ENCODE peak calls at places on chromosomes 1 and 21, in seven cellular contexts. One of them, this sample, is unnamed.

GRCh38 chr1:245177071-245177900 is 22.5 kb downstream of the KIF26B start:
- DNase-seq in IMR-90: no peak
- DNase-seq in neuronal stem cell: no peak
- DNase-seq in mesenchymal stem cell: no peak
- DNase-seq in H9: no peak
- DNase-seq in H1: no peak
- DNase-seq in trophoblast cell: no peak
- DNase-seq in this sample: no peak

GRCh38 chr1:7967651-7968050 is 6.1 kb downstream of the PARK7 start:
- DNase-seq in IMR-90: no peak
- DNase-seq in neuronal stem cell: no peak
- DNase-seq in mesenchymal stem cell: no peak
- DNase-seq in H9: no peak
- DNase-seq in H1: no peak
- DNase-seq in trophoblast cell: no peak
- DNase-seq in this sample: no peak

GRCh38 chr1:89962024-89962741 is 32.7 kb upstream of the ZNF326 start:
- DNase-seq in IMR-90: peak; percentile 68
- DNase-seq in neuronal stem cell: no peak
- DNase-seq in mesenchymal stem cell: peak; percentile 94
- DNase-seq in H9: no peak
- DNase-seq in H1: no peak
- DNase-seq in trophoblast cell: no peak
- DNase-seq in this sample: no peak

GRCh38 chr1:101388904-101389546 is 152.2 kb downstream of the S1PR1 start:
- DNase-seq in IMR-90: peak; percentile 3
- DNase-seq in neuronal stem cell: no peak
- DNase-seq in mesenchymal stem cell: peak; percentile 55
- DNase-seq in H9: no peak
- DNase-seq in H1: no peak
- DNase-seq in trophoblast cell: no peak
- DNase-seq in this sample: no peak

GRCh38 chr1:36717431-36717830 is 234.7 kb upstream of the CSF3R start:
- DNase-seq in IMR-90: no peak
- DNase-seq in neuronal stem cell: no peak
- DNase-seq in mesenchymal stem cell: no peak
- DNase-seq in H9: no peak
- DNase-seq in H1: no peak
- DNase-seq in trophoblast cell: no peak
- DNase-seq in this sample: no peak

GRCh38 chr1:230375795-230376194 is 50.3 kb downstream of the PGBD5 start:
- DNase-seq in IMR-90: no peak
- DNase-seq in neuronal stem cell: no peak
- DNase-seq in mesenchymal stem cell: no peak
- DNase-seq in H9: no peak
- DNase-seq in H1: no peak
- DNase-seq in trophoblast cell: no peak
- DNase-seq in this sample: no peak

GRCh38 chr1:52677407-52677806 is 20.7 kb downstream of the COA7 start:
- DNase-seq in IMR-90: peak; percentile 19
- DNase-seq in neuronal stem cell: no peak
- DNase-seq in mesenchymal stem cell: no peak
- DNase-seq in H9: no peak
- DNase-seq in H1: no peak
- DNase-seq in trophoblast cell: no peak
- DNase-seq in this sample: no peak

GRCh38 chr1:147270721-147271120 is 28.2 kb downstream of the CHD1L start:
- DNase-seq in IMR-90: no peak
- DNase-seq in neuronal stem cell: no peak
- DNase-seq in mesenchymal stem cell: no peak
- DNase-seq in H9: no peak
- DNase-seq in H1: no peak
- DNase-seq in trophoblast cell: no peak
- DNase-seq in this sample: no peak

GRCh38 chr21:19922122-19922521 is 1076.1 kb upstream of the NCAM2 start:
- DNase-seq in IMR-90: no peak
- DNase-seq in neuronal stem cell: no peak
- DNase-seq in mesenchymal stem cell: no peak
- DNase-seq in H9: peak; percentile 30
- DNase-seq in H1: no peak
- DNase-seq in trophoblast cell: no peak
- DNase-seq in this sample: peak; percentile 19

GRCh38 chr1:230163719-230164118 is 96.7 kb downstream of the GALNT2 start:
- DNase-seq in IMR-90: no peak
- DNase-seq in neuronal stem cell: no peak
- DNase-seq in mesenchymal stem cell: no peak
- DNase-seq in H9: peak; percentile 17
- DNase-seq in H1: no peak
- DNase-seq in trophoblast cell: no peak
- DNase-seq in this sample: no peak

GRCh38 chr1:22323846-22324504 is 127.7 kb upstream of the ZBTB40 start:
- DNase-seq in IMR-90: no peak
- DNase-seq in neuronal stem cell: no peak
- DNase-seq in mesenchymal stem cell: no peak
- DNase-seq in H9: no peak
- DNase-seq in H1: no peak
- DNase-seq in trophoblast cell: no peak
- DNase-seq in this sample: no peak

GRCh38 chr1:176559474-176560390 is 96.8 kb downstream of the PAPPA2 start:
- DNase-seq in IMR-90: peak; percentile 53
- DNase-seq in neuronal stem cell: peak; percentile 80
- DNase-seq in mesenchymal stem cell: peak; percentile 63
- DNase-seq in H9: peak; percentile 68
- DNase-seq in H1: peak; percentile 17
- DNase-seq in trophoblast cell: peak; percentile 78
- DNase-seq in this sample: peak; percentile 84

GRCh38 chr1:210445931-210446330 is 117.2 kb downstream of the HHAT start:
- DNase-seq in IMR-90: no peak
- DNase-seq in neuronal stem cell: no peak
- DNase-seq in mesenchymal stem cell: no peak
- DNase-seq in H9: no peak
- DNase-seq in H1: no peak
- DNase-seq in trophoblast cell: no peak
- DNase-seq in this sample: no peak

GRCh38 chr1:181662606-181663005 is 179.3 kb downstream of the CACNA1E start:
- DNase-seq in IMR-90: no peak
- DNase-seq in neuronal stem cell: no peak
- DNase-seq in mesenchymal stem cell: no peak
- DNase-seq in H9: no peak
- DNase-seq in H1: no peak
- DNase-seq in trophoblast cell: no peak
- DNase-seq in this sample: peak; percentile 26

GRCh38 chr1:9794081-9794480 is 29.7 kb downstream of the CLSTN1 start:
- DNase-seq in IMR-90: no peak
- DNase-seq in neuronal stem cell: no peak
- DNase-seq in mesenchymal stem cell: no peak
- DNase-seq in H9: no peak
- DNase-seq in H1: no peak
- DNase-seq in trophoblast cell: no peak
- DNase-seq in this sample: no peak

GRCh38 chr1:3067301-3067670 is 1.7 kb upstream of the PRDM16 start:
- DNase-seq in IMR-90: no peak
- DNase-seq in neuronal stem cell: no peak
- DNase-seq in mesenchymal stem cell: no peak
- DNase-seq in H9: no peak
- DNase-seq in H1: no peak
- DNase-seq in trophoblast cell: no peak
- DNase-seq in this sample: no peak

GRCh38 chr1:48208251-48208650 is 14.3 kb upstream of the SLC5A9 start:
- DNase-seq in IMR-90: no peak
- DNase-seq in neuronal stem cell: no peak
- DNase-seq in mesenchymal stem cell: no peak
- DNase-seq in H9: peak; percentile 84
- DNase-seq in H1: no peak
- DNase-seq in trophoblast cell: no peak
- DNase-seq in this sample: peak; percentile 60

GRCh38 chr1:48208652-48209051 is 13.9 kb upstream of the SLC5A9 start:
- DNase-seq in IMR-90: no peak
- DNase-seq in neuronal stem cell: no peak
- DNase-seq in mesenchymal stem cell: no peak
- DNase-seq in H9: no peak
- DNase-seq in H1: no peak
- DNase-seq in trophoblast cell: no peak
- DNase-seq in this sample: peak; percentile 34

GRCh38 chr1:48206371-48206770 is 16.1 kb upstream of the SLC5A9 start:
- DNase-seq in IMR-90: no peak
- DNase-seq in neuronal stem cell: no peak
- DNase-seq in mesenchymal stem cell: no peak
- DNase-seq in H9: no peak
- DNase-seq in H1: no peak
- DNase-seq in trophoblast cell: no peak
- DNase-seq in this sample: no peak

GRCh38 chr1:48207536-48208075 is 14.9 kb upstream of the SLC5A9 start:
- DNase-seq in IMR-90: no peak
- DNase-seq in neuronal stem cell: no peak
- DNase-seq in mesenchymal stem cell: no peak
- DNase-seq in H9: no peak
- DNase-seq in H1: no peak
- DNase-seq in trophoblast cell: no peak
- DNase-seq in this sample: no peak

DNA sequence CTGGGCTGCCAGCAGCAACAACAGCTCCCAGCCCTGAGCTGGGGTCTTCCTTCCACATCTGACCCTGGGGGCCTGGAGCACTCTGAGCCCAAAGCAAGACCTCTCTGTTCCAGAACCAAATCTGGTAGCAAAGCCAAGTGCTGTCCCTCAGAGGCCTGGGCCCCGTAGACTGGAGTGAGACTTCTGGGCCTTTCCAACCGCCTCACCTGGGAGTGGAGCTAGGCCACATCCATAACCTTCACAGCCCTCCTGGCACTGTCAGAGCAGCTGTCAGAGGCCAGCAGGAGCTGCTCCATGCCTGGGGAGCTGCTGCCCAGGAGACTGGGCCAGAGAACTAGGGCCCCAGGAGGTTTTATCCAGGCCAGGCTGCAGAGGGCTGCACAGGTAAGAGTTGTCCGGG is 15.4 kb upstream of the SLC5A9 start:
- DNase-seq in IMR-90: no peak
- DNase-seq in neuronal stem cell: no peak
- DNase-seq in mesenchymal stem cell: no peak
- DNase-seq in H9: no peak
- DNase-seq in H1: no peak
- DNase-seq in trophoblast cell: no peak
- DNase-seq in this sample: no peak
- H2BK5ac ChIP-seq in IMR-90: no peak overlapping the region
- H2BK5ac ChIP-seq in neuronal stem cell: no peak overlapping the region
- H2BK5ac ChIP-seq in mesenchymal stem cell: no peak overlapping the region
- H2BK5ac ChIP-seq in H9: no peak overlapping the region
- H2BK5ac ChIP-seq in H1: no peak overlapping the region
- H2BK5ac ChIP-seq in trophoblast cell: no peak overlapping the region
- H2BK5ac ChIP-seq in this sample: peak overlapping the region; percentile 78

GRCh38 chr1:203244776-203245175 is 15.3 kb upstream of the CHIT1 start:
- DNase-seq in IMR-90: no peak
- DNase-seq in neuronal stem cell: no peak
- DNase-seq in mesenchymal stem cell: no peak
- DNase-seq in H9: no peak
- DNase-seq in H1: no peak
- DNase-seq in trophoblast cell: no peak
- DNase-seq in this sample: no peak

GRCh38 chr1:203238535-203238934 is 9.1 kb upstream of the CHIT1 start:
- DNase-seq in IMR-90: no peak
- DNase-seq in neuronal stem cell: no peak
- DNase-seq in mesenchymal stem cell: no peak
- DNase-seq in H9: no peak
- DNase-seq in H1: no peak
- DNase-seq in trophoblast cell: no peak
- DNase-seq in this sample: no peak

DNA sequence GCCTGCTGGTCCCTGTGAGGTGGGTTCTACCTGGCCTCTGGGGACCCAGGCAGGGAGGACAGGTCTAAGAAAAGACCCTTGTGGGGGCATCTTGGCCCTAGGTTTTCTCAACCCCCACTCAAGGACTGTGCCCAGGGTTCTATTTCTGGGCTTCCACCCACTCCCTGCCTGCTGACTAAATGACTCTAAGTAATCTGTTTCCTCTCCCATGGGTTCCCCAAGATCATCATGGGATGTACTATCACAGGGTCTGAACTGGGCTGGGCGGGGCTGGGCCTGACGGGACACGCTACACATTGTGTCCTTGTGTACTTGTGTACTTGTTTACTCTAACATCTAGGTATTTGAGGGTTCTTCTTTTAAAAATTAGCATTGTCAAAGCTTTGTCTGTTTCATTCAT is 10.4 kb upstream of the CHIT1 start:
- DNase-seq in IMR-90: no peak
- DNase-seq in neuronal stem cell: no peak
- DNase-seq in mesenchymal stem cell: no peak
- DNase-seq in H9: no peak
- DNase-seq in H1: no peak
- DNase-seq in trophoblast cell: no peak
- DNase-seq in this sample: no peak
- H2BK120ac ChIP-seq in IMR-90: no peak overlapping the region
- H2BK120ac ChIP-seq in neuronal stem cell: no peak overlapping the region
- H2BK120ac ChIP-seq in mesenchymal stem cell: no peak overlapping the region
- H2BK120ac ChIP-seq in H9: no peak overlapping the region
- H2BK120ac ChIP-seq in H1: no peak overlapping the region
- H2BK120ac ChIP-seq in trophoblast cell: no peak overlapping the region
- H2BK120ac ChIP-seq in this sample: no peak overlapping the region

DNA sequence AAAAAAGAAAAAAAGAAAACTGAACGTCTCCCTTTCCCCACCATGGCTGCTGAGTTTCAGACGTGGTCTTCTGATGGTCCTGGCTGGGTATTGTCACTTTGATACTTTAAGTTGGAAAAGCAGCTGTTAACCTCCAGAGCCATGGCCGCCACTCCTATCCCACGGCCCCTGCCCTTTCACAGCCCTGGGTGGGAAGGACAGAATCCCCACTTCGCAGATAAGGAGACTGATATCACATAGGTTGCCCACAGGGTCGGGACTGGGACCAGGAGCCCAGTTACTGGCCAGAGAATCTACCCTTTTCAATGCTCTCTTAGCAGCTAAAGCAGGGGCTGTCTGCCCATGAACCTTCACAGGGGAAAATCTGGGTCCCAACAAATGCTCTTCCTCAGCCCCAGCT is 16.8 kb downstream of the BMP8A start:
- DNase-seq in IMR-90: no peak
- DNase-seq in neuronal stem cell: no peak
- DNase-seq in mesenchymal stem cell: no peak
- DNase-seq in H9: no peak
- DNase-seq in H1: no peak
- DNase-seq in trophoblast cell: no peak
- DNase-seq in this sample: no peak
- H2BK5ac ChIP-seq in IMR-90: no peak overlapping the region
- H2BK5ac ChIP-seq in neuronal stem cell: no peak overlapping the region
- H2BK5ac ChIP-seq in mesenchymal stem cell: no peak overlapping the region
- H2BK5ac ChIP-seq in H9: no peak overlapping the region
- H2BK5ac ChIP-seq in H1: no peak overlapping the region
- H2BK5ac ChIP-seq in trophoblast cell: no peak overlapping the region
- H2BK5ac ChIP-seq in this sample: no peak overlapping the region

DNA sequence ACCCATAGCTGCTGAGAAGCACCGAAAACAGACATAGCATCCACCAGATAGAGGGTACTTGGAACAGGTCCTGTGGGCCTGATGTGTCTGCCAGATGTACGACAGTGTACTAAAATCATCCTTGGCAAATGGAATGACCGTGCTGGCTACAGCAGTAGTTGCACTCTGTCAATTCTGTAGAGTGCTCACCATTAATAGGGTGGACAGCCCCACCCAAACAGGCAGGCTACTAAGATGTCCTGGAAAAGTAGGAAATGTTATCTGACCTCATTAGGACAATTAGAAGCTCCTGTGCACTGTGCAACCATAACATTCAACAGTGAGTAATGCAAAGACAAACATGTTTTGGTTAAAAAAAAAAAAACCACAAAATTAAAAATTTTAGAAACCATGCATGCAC is 106.2 kb downstream of the PTPN14 start:
- DNase-seq in IMR-90: no peak
- DNase-seq in neuronal stem cell: no peak
- DNase-seq in mesenchymal stem cell: peak; percentile 72
- DNase-seq in H9: no peak
- DNase-seq in H1: no peak
- DNase-seq in trophoblast cell: no peak
- DNase-seq in this sample: no peak
- H2BK120ac ChIP-seq in IMR-90: peak overlapping the region; percentile 72
- H2BK120ac ChIP-seq in neuronal stem cell: no peak overlapping the region
- H2BK120ac ChIP-seq in mesenchymal stem cell: peak overlapping the region; percentile 86
- H2BK120ac ChIP-seq in H9: no peak overlapping the region
- H2BK120ac ChIP-seq in H1: peak overlapping the region; percentile 92
- H2BK120ac ChIP-seq in trophoblast cell: peak overlapping the region; percentile 93
- H2BK120ac ChIP-seq in this sample: no peak overlapping the region